ENCODE peak calls at places on chromosomes 16 and 17, in eight cellular contexts. B, K, S, N, E, Q, Y and W are unnamed samples.

GRCh38 chr16:56252835-56253234 is 61.5 kb downstream of the GNAO1 start:
- DNase-seq in S (no peak), Y (no peak), K (no peak), N (no peak), E (no peak), B (no peak), Q (no peak), W (peak; percentile 67)

GRCh38 chr16:69672998-69673713 is 53.2 kb downstream of the NQO1 start:
- DNase-seq in Y (no peak), B (no peak), S (no peak), E (no peak), K (no peak), N (no peak), Q (no peak), W (no peak)

GRCh38 chr17:3528604-3529511 is 28.8 kb downstream of the TRPV3 start:
- DNase-seq in Q (no peak), K (no peak), N (no peak), S (no peak), Y (no peak), B (no peak), E (no peak), W (no peak)

GRCh38 chr16:74522160-74522559 is 84.8 kb downstream of the GLG1 start:
- DNase-seq in Y (no peak), K (no peak), N (no peak), E (no peak), Q (no peak), S (no peak), B (peak; percentile 20), W (no peak)

GRCh38 chr16:11098601-11099377 is 154.4 kb downstream of the CLEC16A start:
- DNase-seq in S (no peak), Y (no peak), Q (no peak), E (no peak), K (no peak), N (no peak), B (no peak), W (no peak)

GRCh38 chr16:83742076-83742475 is 65.7 kb upstream of the HSBP1 start:
- DNase-seq in S (no peak), Q (no peak), K (no peak), Y (no peak), E (no peak), N (no peak), B (no peak), W (no peak)

GRCh38 chr17:7982171-7982570 is 20.2 kb upstream of the GUCY2D start:
- DNase-seq in Y (no peak), K (no peak), N (no peak), B (peak; percentile 92), Q (no peak), S (no peak), E (no peak), W (no peak)

GRCh38 chr17:73625006-73625405 is 19.2 kb downstream of the SDK2 start:
- DNase-seq in S (no peak), Y (no peak), K (no peak), N (no peak), Q (no peak), E (peak; percentile 67), B (no peak), W (no peak)

GRCh38 chr17:2708585-2709172 is 2.9 kb downstream of the CLUH start:
- DNase-seq in N (no peak), Y (no peak), Q (peak; percentile 40), E (no peak), S (no peak), B (no peak), K (no peak), W (no peak)

GRCh38 chr17:74071280-74071679 is 132.2 kb upstream of the RPL38 start:
- DNase-seq in K (no peak), S (no peak), B (no peak), N (no peak), E (no peak), Y (no peak), Q (no peak), W (no peak)

GRCh38 chr16:10219742-10220141 is 37.5 kb upstream of the GRIN2A start:
- DNase-seq in B (no peak), Q (no peak), K (no peak), Y (no peak), E (no peak), N (no peak), S (no peak), W (no peak)

GRCh38 chr17:21249911-21250703 is 3.1 kb downstream of the NATD1 start:
- DNase-seq in B (no peak), S (no peak), N (no peak), Y (peak; percentile 41), Q (no peak), K (no peak), E (no peak), W (no peak)

GRCh38 chr16:8257561-8257960 is 332.8 kb downstream of the TMEM114 start:
- DNase-seq in K (no peak), N (no peak), E (no peak), S (no peak), B (no peak), Y (no peak), Q (no peak), W (no peak)

GRCh38 chr16:27258241-27258734 is 10.3 kb downstream of the NSMCE1 start:
- DNase-seq in E (no peak), S (no peak), Q (no peak), N (peak; percentile 77), Y (no peak), K (no peak), B (peak; percentile 37), W (no peak)

GRCh38 chr16:56606688-56607618 is 1.4 kb upstream of the MT2A start:
- DNase-seq in Q (peak; percentile 80), K (no peak), E (peak; percentile 82), N (peak; percentile 96), B (peak; percentile 98), S (peak; percentile 79), Y (peak; percentile 40), W (peak; percentile 92)

GRCh38 chr17:72284806-72285205 is 164.0 kb downstream of the SOX9 start:
- DNase-seq in E (no peak), Y (no peak), N (no peak), S (no peak), K (no peak), Q (no peak), B (no peak), W (no peak)

GRCh38 chr16:28012031-28012445 is 51.5 kb downstream of the GSG1L start:
- DNase-seq in N (no peak), B (peak; percentile 47), E (no peak), Q (no peak), Y (no peak), K (peak; percentile 8), S (no peak), W (no peak)

DNA sequence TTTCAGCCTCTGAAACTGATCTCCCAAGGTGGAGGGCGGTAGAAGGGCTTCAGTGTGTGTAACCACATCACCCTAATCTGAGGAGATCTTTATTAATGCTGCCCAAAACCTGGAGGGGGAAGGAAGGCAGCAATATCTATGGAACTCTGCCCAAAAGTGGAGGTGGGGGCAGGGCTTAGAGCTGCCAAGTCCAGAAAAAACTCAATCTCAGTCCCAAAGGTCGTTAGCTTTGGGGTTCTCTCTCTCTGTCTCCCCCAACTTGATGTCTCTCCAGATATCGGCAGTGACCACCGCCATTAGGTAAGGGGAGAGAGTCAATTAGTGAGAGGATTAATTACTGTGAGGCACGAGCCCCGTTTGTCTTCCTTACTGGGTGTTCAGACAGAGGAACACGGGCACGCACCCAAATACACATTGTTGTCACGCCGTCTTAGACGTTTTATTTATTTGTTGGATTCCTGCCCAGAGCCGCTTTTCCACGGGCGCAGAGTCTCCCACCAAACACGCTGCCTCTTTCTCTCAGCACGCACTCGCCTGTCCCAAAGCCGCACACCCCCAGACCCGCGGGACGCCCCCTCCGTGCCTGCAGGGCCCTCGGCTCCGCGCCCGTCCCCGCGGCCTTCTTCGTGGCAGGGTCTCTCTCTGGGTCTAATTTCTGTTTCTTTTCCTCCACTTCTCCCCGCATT is 5.4 kb upstream of the LHX1 start:
- DNase-seq in S (no peak), K (no peak), B (no peak), Y (no peak), E (peak; percentile 42), Q (no peak), N (no peak), W (no peak)
- H3K4me3 ChIP-seq in S (no peak overlapping the region), K (no peak overlapping the region), B (no peak overlapping the region), Y (peak overlapping the region; percentile 45), E (no peak overlapping the region), Q (no peak overlapping the region), N (no peak overlapping the region), W (peak overlapping the region; percentile 49)

GRCh38 chr17:67258836-67259468 is 14.0 kb upstream of the HELZ start:
- DNase-seq in E (no peak), S (no peak), K (no peak), N (no peak), B (no peak), Q (no peak), Y (no peak), W (no peak)
- H3K4me1 ChIP-seq in E (no peaks in the 10 kb centered on the region), S (no peaks in the 10 kb centered on the region), K (no peaks in the 10 kb centered on the region), N (peaks cover 17% of the 10 kb centered on the region), B (peaks cover 6% of the 10 kb centered on the region), Q (no peaks in the 10 kb centered on the region), Y (peaks cover 7% of the 10 kb centered on the region), W (no peaks in the 10 kb centered on the region)

DNA sequence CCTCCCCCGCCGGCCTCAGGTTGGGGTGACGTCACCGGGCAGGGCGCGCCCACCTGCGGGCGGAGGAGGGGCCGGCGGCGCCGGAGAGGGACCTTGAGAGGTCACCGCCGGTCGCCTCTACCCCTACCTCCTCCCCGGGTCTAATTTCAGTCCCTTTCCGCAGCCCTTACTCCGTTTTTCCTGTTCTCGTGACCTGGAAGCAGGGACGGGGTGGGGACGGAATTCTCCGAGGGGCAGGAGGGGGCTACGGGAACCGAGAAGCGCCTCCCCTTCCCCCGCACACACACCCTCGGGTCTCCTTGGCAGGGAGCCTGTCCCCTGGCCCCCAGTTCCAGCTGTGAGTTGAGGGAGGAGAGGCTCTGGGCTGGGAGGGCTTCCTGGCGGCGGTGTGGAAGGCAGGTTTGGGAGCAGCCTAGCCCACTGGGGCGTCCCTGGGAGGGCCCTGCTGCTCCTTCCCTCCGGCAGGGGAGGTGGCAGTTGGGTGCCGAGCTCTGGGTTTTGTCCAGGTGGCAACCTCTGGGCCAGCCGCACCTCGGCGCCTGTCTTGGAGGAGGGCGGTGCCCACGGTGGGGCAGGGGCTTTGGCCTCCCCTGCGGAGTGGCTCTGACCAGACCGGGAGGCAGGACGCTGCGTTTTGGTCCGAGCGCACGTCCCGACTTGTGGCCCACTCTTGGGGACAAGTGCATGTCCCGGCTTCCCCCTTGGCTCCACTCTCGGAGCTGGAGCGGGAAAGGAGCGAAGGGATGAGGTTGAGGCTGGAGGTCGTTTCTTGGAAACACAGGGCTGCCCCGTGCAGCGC is 765 bp downstream of the SYNGR3 start:
- DNase-seq in Y (peak; percentile 89), N (no peak), E (no peak), S (no peak), Q (no peak), B (no peak), K (peak; percentile 69), W (no peak)
- H3K4me3 ChIP-seq in Y (peak overlapping the region; percentile 86), N (no peak overlapping the region), E (no peak overlapping the region), S (no peak overlapping the region), Q (no peak overlapping the region), B (no peak overlapping the region), K (peak overlapping the region; percentile 36), W (peak overlapping the region; percentile 1)

DNA sequence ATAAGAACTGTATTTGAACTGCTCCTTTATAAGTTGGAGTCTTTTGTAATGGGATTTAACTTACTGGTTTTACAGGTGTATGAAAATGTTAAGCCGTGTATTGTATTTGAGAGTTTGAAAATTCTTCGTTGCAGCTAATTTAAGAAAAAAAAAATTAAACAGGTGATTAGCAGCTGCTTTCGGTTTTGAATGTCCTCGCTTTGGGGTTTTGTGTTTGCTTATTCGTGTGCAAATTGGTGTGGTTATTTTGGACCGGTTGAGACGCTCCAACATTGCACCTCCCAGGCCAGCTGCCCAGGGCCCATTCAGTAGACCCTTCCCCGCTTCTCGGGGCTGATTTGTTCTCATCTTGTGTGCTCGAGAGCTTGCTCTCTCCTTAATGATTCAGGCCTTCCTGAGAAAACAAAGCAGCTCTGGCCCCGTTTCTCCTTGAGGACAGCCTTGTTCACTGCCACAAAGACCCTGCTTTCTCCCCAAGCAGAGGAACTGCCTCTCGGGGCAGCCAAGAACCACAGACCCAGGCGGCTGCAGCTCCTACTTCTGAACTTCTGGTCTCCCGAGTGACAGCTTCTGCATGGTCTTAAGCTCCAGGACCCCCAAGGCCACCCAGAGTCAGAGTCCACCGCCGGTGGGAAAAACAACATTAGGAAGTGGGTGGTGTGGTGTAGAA is 100.5 kb downstream of the MSI2 start:
- DNase-seq in K (no peak), N (peak; percentile 73), Q (no peak), S (no peak), B (no peak), Y (peak; percentile 43), E (no peak), W (no peak)
- H3K4me1 ChIP-seq in K (peaks cover 29% of the 10 kb centered on the region), N (peaks cover 5% of the 10 kb centered on the region), Q (peaks cover 22% of the 10 kb centered on the region), S (peaks cover 36% of the 10 kb centered on the region), B (no peaks in the 10 kb centered on the region), Y (peaks cover 28% of the 10 kb centered on the region), E (peaks cover 20% of the 10 kb centered on the region), W (peaks cover 57% of the 10 kb centered on the region)